ENCODE peak calls at places on chromosomes 3 and 15, in ten cellular contexts. W is endodermal cell; B is cardiac muscle cell; J is HCT116; F is SJSA1; U is heart left ventricle; T is CD8-positive, alpha-beta memory T cell; K is naive thymus-derived CD4-positive, alpha-beta T cell; X is sigmoid colon; S is colonic mucosa. G is an unnamed sample. For H3K4me1, the result is how much of the 10 kb centered on the place peaks cover.

GRCh38 chr15:62407962-62408361 is 242.9 kb upstream of the C2CD4B start:
- DNase-seq in W (no peak), B (no peak), J (no peak), F (no peak), U (no peak), T (no peak), K (no peak), X (no peak), S (no peak), G (no peak)

GRCh38 chr3:180680097-180680430 is 775 bp upstream of the CCDC39 start:
- DNase-seq in W (peak), B (peak), J (no peak), F (no peak), U (no peak), T (no peak), K (no peak), X (no peak), S (peak), G (no peak)

GRCh38 chr3:8994226-8994625 is 31.0 kb upstream of the RAD18 start:
- DNase-seq in W (no peak), B (no peak), J (no peak), F (no peak), U (no peak), T (no peak), K (no peak), X (no peak), S (no peak), G (no peak)

GRCh38 chr15:63517614-63518013 is 13.2 kb downstream of the USP3 start:
- DNase-seq in W (peak), B (no peak), J (no peak), F (no peak), U (no peak), T (no peak), K (no peak), X (no peak), S (no peak), G (no peak)

GRCh38 chr3:17969244-17969643 is 226.8 kb upstream of the TBC1D5 start:
- DNase-seq in W (no peak), B (no peak), J (no peak), F (no peak), U (no peak), T (no peak), K (no peak), X (no peak), S (no peak), G (no peak)

GRCh38 chr3:12995389-12996180 is 77.6 kb downstream of the IQSEC1 start:
- DNase-seq in W (no peak), B (no peak), J (no peak), F (no peak), U (no peak), T (no peak), K (no peak), X (no peak), S (no peak), G (no peak)

GRCh38 chr3:25069970-25070369 is 358.1 kb upstream of the RARB start:
- DNase-seq in W (no peak), B (no peak), J (no peak), F (no peak), U (no peak), T (no peak), K (no peak), X (no peak), S (no peak), G (no peak)

GRCh38 chr3:159788291-159788690 is 200.3 kb upstream of the IL12A start:
- DNase-seq in W (no peak), B (peak), J (no peak), F (no peak), U (no peak), T (no peak), K (no peak), X (no peak), S (no peak), G (no peak)

GRCh38 chr3:193829781-193830180 is 236.8 kb downstream of the OPA1 start:
- DNase-seq in W (peak), B (peak), J (peak), F (peak), U (no peak), T (no peak), K (no peak), X (no peak), S (no peak), G (no peak)

GRCh38 chr3:126944089-126944965 is 38.6 kb upstream of the PLXNA1 start:
- DNase-seq in W (no peak), B (no peak), J (no peak), F (no peak), U (no peak), T (no peak), K (no peak), X (peak), S (no peak), G (no peak)

GRCh38 chr3:126947429-126947828 is 35.5 kb upstream of the PLXNA1 start:
- DNase-seq in W (no peak), B (no peak), J (no peak), F (no peak), U (no peak), T (no peak), K (no peak), X (no peak), S (no peak), G (peak)

GRCh38 chr3:126946387-126946786 is 36.5 kb upstream of the PLXNA1 start:
- DNase-seq in W (no peak), B (no peak), J (no peak), F (no peak), U (no peak), T (no peak), K (no peak), X (peak), S (no peak), G (no peak)

GRCh38 chr3:126945171-126945721 is 37.7 kb upstream of the PLXNA1 start:
- DNase-seq in W (peak), B (no peak), J (no peak), F (no peak), U (no peak), T (no peak), K (no peak), X (peak), S (no peak), G (no peak)

DNA sequence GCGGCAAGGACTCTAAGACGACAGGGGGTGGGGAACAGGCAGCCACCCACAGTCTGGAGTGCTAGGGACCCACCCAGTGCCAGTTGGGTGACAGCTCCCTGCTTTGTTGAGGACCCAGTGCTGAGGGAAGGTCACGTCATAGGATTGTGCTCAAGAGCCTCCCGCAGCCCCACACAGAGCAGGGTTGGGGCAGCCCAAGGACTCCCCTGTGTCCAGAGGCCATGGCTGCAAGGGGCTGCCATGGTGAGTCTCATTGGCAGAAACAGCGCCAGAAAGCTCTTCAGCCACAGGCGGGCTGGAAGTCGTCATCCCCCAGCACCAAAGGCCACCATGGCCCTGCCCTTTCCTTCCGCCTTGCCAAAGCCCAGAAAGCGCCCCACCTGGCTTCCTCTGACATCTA is 37.0 kb upstream of the PLXNA1 start:
- DNase-seq in W (no peak), B (no peak), J (no peak), F (no peak), U (no peak), T (no peak), K (no peak), X (peak), S (no peak), G (no peak)
- H3K4me1 ChIP-seq in W (under half), B (under half), J (under half), F (under half), U (under half), T (under half), K (under half), X (under half), S (under half), G (under half)

GRCh38 chr3:106339551-106339950 is 470.7 kb upstream of the CBLB start:
- DNase-seq in W (no peak), B (no peak), J (no peak), F (no peak), U (no peak), T (no peak), K (no peak), X (no peak), S (no peak), G (no peak)
- H3K4me1 ChIP-seq in W (under half), B (under half), J (under half), F (under half), U (under half), T (under half), K (under half), X (under half), S (under half), G (under half)

DNA sequence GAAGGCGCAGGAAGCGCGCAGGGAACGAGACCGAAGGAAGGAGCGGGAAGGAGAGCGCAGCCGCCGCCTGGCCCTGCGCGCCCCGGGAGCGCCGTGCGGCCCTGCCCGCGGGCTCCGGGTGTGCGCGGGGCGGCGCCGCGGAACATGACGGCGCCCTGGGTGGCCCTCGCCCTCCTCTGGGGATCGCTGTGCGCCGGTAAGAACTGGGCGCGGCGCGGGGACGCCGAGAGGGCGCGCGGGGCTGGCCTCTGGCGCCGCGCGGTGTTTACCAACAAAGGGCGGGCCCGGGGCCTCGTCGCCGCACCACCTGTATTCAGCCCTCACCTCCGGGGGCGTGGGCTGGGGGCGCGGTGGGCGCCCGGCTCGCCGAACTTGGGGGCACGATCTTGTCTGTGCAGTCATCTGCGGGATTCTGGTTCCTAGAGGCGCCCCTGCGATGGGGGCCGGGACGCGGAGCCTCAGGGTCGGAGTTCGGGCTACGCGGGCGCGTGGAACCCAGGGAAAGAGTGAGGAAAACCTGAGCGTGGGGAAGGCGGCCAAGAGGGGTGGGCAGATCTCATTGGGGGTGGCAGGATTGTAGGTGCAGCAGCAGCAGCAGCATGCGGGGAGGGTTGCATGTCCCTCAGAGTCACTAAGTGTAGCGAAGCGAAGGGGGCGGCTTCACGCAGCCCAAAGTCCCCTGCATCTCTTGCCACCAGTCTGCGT is 641 bp downstream of the ACVR2B start:
- DNase-seq in W (peak), B (peak), J (no peak), F (no peak), U (no peak), T (no peak), K (peak), X (no peak), S (peak), G (peak)
- H3K4me1 ChIP-seq in W (under half), B (under half), J (half or more), F (under half), U (under half), T (under half), K (under half), X (under half), S (under half), G (half or more)

DNA sequence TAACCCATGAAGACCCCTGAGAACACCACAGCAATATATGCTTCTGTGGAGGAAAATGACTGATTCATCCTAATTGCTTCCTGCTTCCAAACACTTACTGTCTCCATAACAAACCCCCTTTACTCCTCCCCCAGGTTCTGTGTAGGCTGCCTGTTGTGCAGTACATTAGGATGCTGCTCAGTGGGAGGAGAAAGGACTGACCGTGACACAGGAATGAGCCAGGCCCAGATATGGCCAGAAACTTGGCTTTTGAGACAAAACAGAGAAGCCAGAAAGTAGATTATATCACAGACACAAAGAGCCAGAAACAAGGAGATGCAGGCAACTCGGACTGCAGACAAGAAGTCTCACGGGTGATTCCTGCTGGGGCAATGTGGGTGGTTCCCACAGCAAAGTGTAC is 68.1 kb upstream of the HEG1 start:
- DNase-seq in W (no peak), B (peak), J (no peak), F (no peak), U (no peak), T (no peak), K (no peak), X (no peak), S (no peak), G (no peak)
- H3K4me1 ChIP-seq in W (under half), B (under half), J (under half), F (under half), U (under half), T (under half), K (under half), X (under half), S (under half), G (under half)

GRCh38 chr15:59300618-59301139 is 72.0 kb downstream of the MYO1E start:
- DNase-seq in W (peak), B (peak), J (no peak), F (no peak), U (no peak), T (no peak), K (no peak), X (no peak), S (no peak), G (no peak)
- H3K4me1 ChIP-seq in W (under half), B (under half), J (half or more), F (half or more), U (under half), T (under half), K (under half), X (under half), S (under half), G (half or more)

DNA sequence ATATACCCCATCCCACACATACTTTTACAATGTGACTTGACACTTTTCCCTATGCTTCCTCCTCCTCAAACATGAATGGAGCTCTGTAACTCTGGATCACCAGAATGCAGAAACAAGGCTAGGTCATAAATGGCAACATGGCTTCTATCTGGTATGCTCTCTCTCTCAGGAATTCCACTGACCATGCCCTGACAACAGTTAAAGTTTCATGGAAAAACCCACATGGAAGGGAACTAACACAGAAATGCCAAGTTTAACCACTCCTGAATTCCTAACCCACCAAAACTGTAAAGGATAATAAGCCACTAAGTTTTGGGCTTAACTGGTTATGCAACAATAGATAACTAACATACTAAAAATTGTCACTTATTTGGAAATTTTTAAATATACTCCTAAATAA is 19.9 kb downstream of the MYO9A start:
- DNase-seq in W (no peak), B (peak), J (no peak), F (no peak), U (no peak), T (no peak), K (no peak), X (no peak), S (no peak), G (no peak)
- H3K4me1 ChIP-seq in W (under half), B (under half), J (under half), F (under half), U (under half), T (under half), K (under half), X (under half), S (under half), G (under half)

GRCh38 chr15:73991726-73992593 is at the start of gene STOML1:
- DNase-seq in W (peak), B (peak), J (peak), F (peak), U (peak), T (peak), K (peak), X (peak), S (peak), G (peak)
- H3K4me1 ChIP-seq in W (under half), B (under half), J (half or more), F (half or more), U (half or more), T (under half), K (under half), X (half or more), S (under half), G (half or more)

DNA sequence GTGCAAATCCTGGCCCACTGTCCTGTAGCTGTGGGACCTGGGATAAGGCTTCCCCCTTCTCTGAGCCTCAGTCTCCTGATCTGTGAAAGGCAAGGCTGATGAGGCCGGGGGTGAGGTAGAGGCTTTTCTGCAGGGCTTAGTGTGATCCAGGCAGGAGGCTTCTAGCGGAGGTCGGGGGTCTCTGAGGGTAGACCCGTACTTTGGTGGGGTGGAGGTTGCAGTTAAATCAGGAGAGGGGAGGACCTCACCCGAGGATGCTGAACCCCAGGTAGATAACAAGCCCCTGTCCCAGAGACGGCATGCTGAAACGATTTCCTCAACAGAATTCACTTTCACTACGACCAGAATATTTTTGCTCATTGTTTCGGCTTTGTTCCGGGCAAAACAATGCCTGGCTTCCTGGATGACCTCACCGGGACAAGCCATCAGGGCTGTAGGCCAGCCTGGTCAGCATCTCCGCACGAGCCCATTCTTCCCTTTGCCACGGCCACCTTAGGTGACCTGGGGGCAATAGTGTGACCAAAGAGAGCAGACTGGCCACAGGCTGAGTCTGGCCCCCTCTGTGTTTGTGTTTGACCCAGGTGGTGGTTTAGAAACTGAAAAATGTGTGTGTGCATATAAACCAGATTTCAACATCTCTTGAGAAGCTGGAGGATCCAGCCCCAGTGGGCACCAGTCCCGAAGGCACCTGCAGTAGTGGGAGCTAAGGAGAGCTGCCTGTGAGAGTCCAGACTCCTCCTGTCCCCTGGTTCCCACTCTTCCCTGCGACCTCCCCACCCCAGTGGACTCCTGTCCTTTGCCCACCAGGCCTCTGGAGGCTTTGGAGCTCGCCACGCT is 33.0 kb downstream of the SLC6A6 start:
- DNase-seq in W (no peak), B (peak), J (no peak), F (peak), U (peak), T (no peak), K (no peak), X (no peak), S (no peak), G (no peak)
- H3K4me1 ChIP-seq in W (under half), B (under half), J (half or more), F (half or more), U (half or more), T (half or more), K (under half), X (under half), S (under half), G (half or more)

GRCh38 chr15:98779463-98780071 is 131.2 kb downstream of the IGF1R start:
- DNase-seq in W (peak), B (peak), J (peak), F (peak), U (peak), T (peak), K (peak), X (peak), S (peak), G (peak)
- H3K4me1 ChIP-seq in W (under half), B (under half), J (under half), F (under half), U (under half), T (under half), K (under half), X (under half), S (under half), G (half or more)